ENCODE peak calls at places on chromosome 22, in nine cellular contexts. One of them, this sample, is unnamed.

GRCh38 chr22:41913040-41913719 is 1.7 kb downstream of the SHISA8 start:
- DNase-seq in tibial artery: no peak
- DNase-seq in transverse colon: no peak
- DNase-seq in astrocyte: no peak
- DNase-seq in thoracic aorta: no peak
- DNase-seq in mesenchymal stem cell: no peak
- DNase-seq in cardiac muscle cell: no peak
- DNase-seq in left ventricle myocardium inferior: no peak
- DNase-seq in AG04449: no peak
- DNase-seq in this sample: no peak

GRCh38 chr22:21837184-21837979 is 30.1 kb downstream of the MAPK1 start:
- DNase-seq in tibial artery: no peak
- DNase-seq in astrocyte: peak; percentile 94
- DNase-seq in transverse colon: no peak
- DNase-seq in cardiac muscle cell: peak; percentile 62
- DNase-seq in mesenchymal stem cell: peak; percentile 90
- DNase-seq in thoracic aorta: no peak
- DNase-seq in AG04449: peak; percentile 54
- DNase-seq in left ventricle myocardium inferior: no peak
- DNase-seq in this sample: no peak

GRCh38 chr22:39932918-39933649 is 27.1 kb upstream of the TMA7B start:
- DNase-seq in thoracic aorta: no peak
- DNase-seq in cardiac muscle cell: peak; percentile 33
- DNase-seq in left ventricle myocardium inferior: no peak
- DNase-seq in AG04449: no peak
- DNase-seq in transverse colon: peak; percentile 61
- DNase-seq in astrocyte: no peak
- DNase-seq in tibial artery: no peak
- DNase-seq in mesenchymal stem cell: peak; percentile 35
- DNase-seq in this sample: no peak

GRCh38 chr22:37186228-37186996 is 1.6 kb downstream of the C1QTNF6 start:
- DNase-seq in mesenchymal stem cell: peak; percentile 88
- DNase-seq in astrocyte: peak; percentile 82
- DNase-seq in thoracic aorta: no peak
- DNase-seq in AG04449: no peak
- DNase-seq in tibial artery: no peak
- DNase-seq in left ventricle myocardium inferior: peak; percentile 11
- DNase-seq in transverse colon: no peak
- DNase-seq in cardiac muscle cell: peak; percentile 69
- DNase-seq in this sample: no peak

GRCh38 chr22:23282986-23283385 is 102.7 kb downstream of the BCR start:
- DNase-seq in transverse colon: no peak
- DNase-seq in thoracic aorta: no peak
- DNase-seq in tibial artery: no peak
- DNase-seq in cardiac muscle cell: no peak
- DNase-seq in left ventricle myocardium inferior: no peak
- DNase-seq in AG04449: no peak
- DNase-seq in astrocyte: no peak
- DNase-seq in mesenchymal stem cell: no peak
- DNase-seq in this sample: no peak

GRCh38 chr22:23533771-23534191 is 46.3 kb downstream of the IGLL1 start:
- DNase-seq in mesenchymal stem cell: no peak
- DNase-seq in cardiac muscle cell: no peak
- DNase-seq in AG04449: no peak
- DNase-seq in astrocyte: no peak
- DNase-seq in transverse colon: no peak
- DNase-seq in left ventricle myocardium inferior: no peak
- DNase-seq in tibial artery: peak; percentile 5
- DNase-seq in thoracic aorta: no peak
- DNase-seq in this sample: no peak

GRCh38 chr22:42340150-42340549 is 69.7 kb upstream of the TCF20 start:
- DNase-seq in mesenchymal stem cell: no peak
- DNase-seq in cardiac muscle cell: no peak
- DNase-seq in transverse colon: no peak
- DNase-seq in astrocyte: no peak
- DNase-seq in thoracic aorta: no peak
- DNase-seq in AG04449: no peak
- DNase-seq in left ventricle myocardium inferior: no peak
- DNase-seq in tibial artery: no peak
- DNase-seq in this sample: no peak

GRCh38 chr22:44402196-44403111 is 89.7 kb upstream of the SHISAL1 start:
- DNase-seq in astrocyte: no peak
- DNase-seq in AG04449: no peak
- DNase-seq in cardiac muscle cell: no peak
- DNase-seq in mesenchymal stem cell: no peak
- DNase-seq in tibial artery: peak; percentile 15
- DNase-seq in transverse colon: no peak
- DNase-seq in left ventricle myocardium inferior: peak; percentile 4
- DNase-seq in thoracic aorta: no peak
- DNase-seq in this sample: peak; percentile 60

GRCh38 chr22:20031732-20032406 is 11.0 kb downstream of the TANGO2 start:
- DNase-seq in transverse colon: peak; percentile 61
- DNase-seq in astrocyte: no peak
- DNase-seq in cardiac muscle cell: no peak
- DNase-seq in left ventricle myocardium inferior: no peak
- DNase-seq in tibial artery: no peak
- DNase-seq in thoracic aorta: no peak
- DNase-seq in AG04449: no peak
- DNase-seq in mesenchymal stem cell: no peak
- DNase-seq in this sample: no peak

GRCh38 chr22:28105988-28106387 is 186.9 kb upstream of the PITPNB start:
- DNase-seq in transverse colon: no peak
- DNase-seq in tibial artery: no peak
- DNase-seq in AG04449: no peak
- DNase-seq in left ventricle myocardium inferior: no peak
- DNase-seq in astrocyte: no peak
- DNase-seq in cardiac muscle cell: no peak
- DNase-seq in mesenchymal stem cell: no peak
- DNase-seq in thoracic aorta: no peak
- DNase-seq in this sample: no peak

GRCh38 chr22:42299586-42300285 is 29.3 kb upstream of the TCF20 start:
- DNase-seq in transverse colon: peak; percentile 48
- DNase-seq in cardiac muscle cell: peak; percentile 52
- DNase-seq in tibial artery: peak; percentile 31
- DNase-seq in left ventricle myocardium inferior: peak; percentile 48
- DNase-seq in astrocyte: no peak
- DNase-seq in mesenchymal stem cell: no peak
- DNase-seq in thoracic aorta: no peak
- DNase-seq in AG04449: no peak
- DNase-seq in this sample: no peak

GRCh38 chr22:49817359-49817758 is 10.3 kb downstream of the BRD1 start:
- DNase-seq in mesenchymal stem cell: no peak
- DNase-seq in transverse colon: no peak
- DNase-seq in AG04449: no peak
- DNase-seq in thoracic aorta: no peak
- DNase-seq in cardiac muscle cell: no peak
- DNase-seq in astrocyte: no peak
- DNase-seq in tibial artery: no peak
- DNase-seq in left ventricle myocardium inferior: no peak
- DNase-seq in this sample: no peak

GRCh38 chr22:32325416-32325801 is 32.3 kb upstream of the RFPL3 start:
- DNase-seq in left ventricle myocardium inferior: no peak
- DNase-seq in transverse colon: no peak
- DNase-seq in astrocyte: no peak
- DNase-seq in cardiac muscle cell: peak; percentile 13
- DNase-seq in thoracic aorta: no peak
- DNase-seq in AG04449: no peak
- DNase-seq in tibial artery: no peak
- DNase-seq in mesenchymal stem cell: no peak
- DNase-seq in this sample: peak; percentile 59

GRCh38 chr22:21937821-21938070 is 14.9 kb downstream of the PPM1F start:
- DNase-seq in mesenchymal stem cell: no peak
- DNase-seq in tibial artery: no peak
- DNase-seq in astrocyte: peak; percentile 84
- DNase-seq in cardiac muscle cell: no peak
- DNase-seq in transverse colon: no peak
- DNase-seq in thoracic aorta: no peak
- DNase-seq in AG04449: peak; percentile 79
- DNase-seq in left ventricle myocardium inferior: peak; percentile 64
- DNase-seq in this sample: peak; percentile 89

GRCh38 chr22:37472418-37473006 is 13.7 kb downstream of the MFNG start:
- DNase-seq in left ventricle myocardium inferior: no peak
- DNase-seq in AG04449: no peak
- DNase-seq in cardiac muscle cell: peak; percentile 57
- DNase-seq in transverse colon: peak; percentile 59
- DNase-seq in tibial artery: no peak
- DNase-seq in thoracic aorta: no peak
- DNase-seq in mesenchymal stem cell: peak; percentile 36
- DNase-seq in astrocyte: no peak
- DNase-seq in this sample: no peak

GRCh38 chr22:26185190-26185589 is 15.9 kb downstream of the SEZ6L start:
- DNase-seq in transverse colon: no peak
- DNase-seq in tibial artery: no peak
- DNase-seq in cardiac muscle cell: no peak
- DNase-seq in thoracic aorta: no peak
- DNase-seq in AG04449: no peak
- DNase-seq in mesenchymal stem cell: no peak
- DNase-seq in astrocyte: no peak
- DNase-seq in left ventricle myocardium inferior: no peak
- DNase-seq in this sample: no peak

GRCh38 chr22:43289976-43290663 is 53.1 kb downstream of the SCUBE1 start:
- DNase-seq in tibial artery: peak; percentile 62
- DNase-seq in AG04449: no peak
- DNase-seq in left ventricle myocardium inferior: peak; percentile 57
- DNase-seq in astrocyte: no peak
- DNase-seq in thoracic aorta: no peak
- DNase-seq in cardiac muscle cell: no peak
- DNase-seq in mesenchymal stem cell: peak; percentile 56
- DNase-seq in transverse colon: no peak
- DNase-seq in this sample: no peak

GRCh38 chr22:27212617-27213177 is 555.3 kb downstream of the MIAT start:
- DNase-seq in cardiac muscle cell: peak; percentile 60
- DNase-seq in AG04449: peak; percentile 99
- DNase-seq in thoracic aorta: peak; percentile 79
- DNase-seq in left ventricle myocardium inferior: peak; percentile 33
- DNase-seq in transverse colon: peak; percentile 69
- DNase-seq in astrocyte: peak; percentile 100
- DNase-seq in mesenchymal stem cell: peak; percentile 100
- DNase-seq in tibial artery: peak; percentile 95
- DNase-seq in this sample: peak; percentile 91

GRCh38 chr22:17540481-17540880 is 22.8 kb upstream of the SLC25A18 start:
- DNase-seq in transverse colon: no peak
- DNase-seq in AG04449: no peak
- DNase-seq in mesenchymal stem cell: no peak
- DNase-seq in thoracic aorta: no peak
- DNase-seq in tibial artery: no peak
- DNase-seq in cardiac muscle cell: no peak
- DNase-seq in astrocyte: no peak
- DNase-seq in left ventricle myocardium inferior: no peak
- DNase-seq in this sample: no peak
- H3K4me3 ChIP-seq in transverse colon: no peak overlapping the region
- H3K4me3 ChIP-seq in AG04449: no peak overlapping the region
- H3K4me3 ChIP-seq in mesenchymal stem cell: no peak overlapping the region
- H3K4me3 ChIP-seq in thoracic aorta: no peak overlapping the region
- H3K4me3 ChIP-seq in tibial artery: no peak overlapping the region
- H3K4me3 ChIP-seq in cardiac muscle cell: no peak overlapping the region
- H3K4me3 ChIP-seq in astrocyte: no peak overlapping the region
- H3K4me3 ChIP-seq in left ventricle myocardium inferior: no peak overlapping the region
- H3K4me3 ChIP-seq in this sample: no peak overlapping the region

GRCh38 chr22:46418827-46419226 is 83.3 kb downstream of the TRMU start:
- DNase-seq in cardiac muscle cell: no peak
- DNase-seq in tibial artery: no peak
- DNase-seq in astrocyte: no peak
- DNase-seq in mesenchymal stem cell: no peak
- DNase-seq in left ventricle myocardium inferior: no peak
- DNase-seq in AG04449: no peak
- DNase-seq in transverse colon: no peak
- DNase-seq in thoracic aorta: no peak
- DNase-seq in this sample: no peak

GRCh38 chr22:46415816-46416536 is 80.5 kb downstream of the TRMU start:
- DNase-seq in astrocyte: peak; percentile 95
- DNase-seq in AG04449: no peak
- DNase-seq in tibial artery: no peak
- DNase-seq in left ventricle myocardium inferior: no peak
- DNase-seq in mesenchymal stem cell: no peak
- DNase-seq in cardiac muscle cell: no peak
- DNase-seq in thoracic aorta: no peak
- DNase-seq in transverse colon: no peak
- DNase-seq in this sample: no peak

GRCh38 chr22:46417769-46418168 is 82.3 kb downstream of the TRMU start:
- DNase-seq in transverse colon: no peak
- DNase-seq in cardiac muscle cell: peak; percentile 79
- DNase-seq in astrocyte: no peak
- DNase-seq in mesenchymal stem cell: no peak
- DNase-seq in thoracic aorta: no peak
- DNase-seq in tibial artery: no peak
- DNase-seq in left ventricle myocardium inferior: no peak
- DNase-seq in AG04449: no peak
- DNase-seq in this sample: no peak

GRCh38 chr22:46416537-46417267 is 81.2 kb downstream of the TRMU start:
- DNase-seq in transverse colon: no peak
- DNase-seq in left ventricle myocardium inferior: no peak
- DNase-seq in AG04449: no peak
- DNase-seq in thoracic aorta: no peak
- DNase-seq in cardiac muscle cell: peak; percentile 11
- DNase-seq in mesenchymal stem cell: no peak
- DNase-seq in astrocyte: peak; percentile 97
- DNase-seq in tibial artery: no peak
- DNase-seq in this sample: no peak

DNA sequence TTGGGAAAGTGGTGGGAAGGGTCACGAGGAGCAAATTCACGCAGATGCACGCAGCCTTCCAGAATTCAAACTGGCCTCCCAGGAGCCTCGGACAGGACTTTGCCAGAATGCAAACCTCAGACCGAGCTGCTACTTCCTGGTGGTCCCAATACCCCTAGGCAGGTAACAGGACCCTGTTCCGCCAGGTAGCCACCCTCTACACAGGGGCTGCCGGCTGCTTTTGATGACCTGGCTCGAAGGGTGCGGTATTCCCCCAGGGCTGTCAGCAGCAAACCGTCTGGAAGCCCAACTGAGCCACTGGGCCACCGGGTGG is 81.7 kb downstream of the TRMU start:
- DNase-seq in tibial artery: no peak
- DNase-seq in transverse colon: no peak
- DNase-seq in thoracic aorta: no peak
- DNase-seq in left ventricle myocardium inferior: no peak
- DNase-seq in AG04449: no peak
- DNase-seq in mesenchymal stem cell: no peak
- DNase-seq in cardiac muscle cell: no peak
- DNase-seq in astrocyte: no peak
- DNase-seq in this sample: no peak
- H3K4me3 ChIP-seq in tibial artery: no peak overlapping the region
- H3K4me3 ChIP-seq in transverse colon: no peak overlapping the region
- H3K4me3 ChIP-seq in thoracic aorta: no peak overlapping the region
- H3K4me3 ChIP-seq in left ventricle myocardium inferior: no peak overlapping the region
- H3K4me3 ChIP-seq in AG04449: no peak overlapping the region
- H3K4me3 ChIP-seq in mesenchymal stem cell: no peak overlapping the region
- H3K4me3 ChIP-seq in cardiac muscle cell: no peak overlapping the region
- H3K4me3 ChIP-seq in astrocyte: no peak overlapping the region
- H3K4me3 ChIP-seq in this sample: no peak overlapping the region

GRCh38 chr22:35894937-35895708 is 133.5 kb downstream of the RBFOX2 start:
- DNase-seq in tibial artery: peak; percentile 47
- DNase-seq in astrocyte: peak; percentile 68
- DNase-seq in AG04449: peak; percentile 62
- DNase-seq in left ventricle myocardium inferior: no peak
- DNase-seq in mesenchymal stem cell: peak; percentile 85
- DNase-seq in thoracic aorta: peak; percentile 34
- DNase-seq in cardiac muscle cell: peak; percentile 78
- DNase-seq in transverse colon: peak; percentile 12
- DNase-seq in this sample: no peak
- H3K4me3 ChIP-seq in tibial artery: peak overlapping the region; percentile 55
- H3K4me3 ChIP-seq in astrocyte: no peak overlapping the region
- H3K4me3 ChIP-seq in AG04449: no peak overlapping the region
- H3K4me3 ChIP-seq in left ventricle myocardium inferior: peak overlapping the region; percentile 65
- H3K4me3 ChIP-seq in mesenchymal stem cell: peak overlapping the region; percentile 64
- H3K4me3 ChIP-seq in thoracic aorta: peak overlapping the region; percentile 76
- H3K4me3 ChIP-seq in cardiac muscle cell: peak overlapping the region; percentile 28
- H3K4me3 ChIP-seq in transverse colon: peak overlapping the region; percentile 29
- H3K4me3 ChIP-seq in this sample: peak overlapping the region; percentile 70

GRCh38 chr22:47553436-47553835 is 791.0 kb downstream of the TBC1D22A start:
- DNase-seq in mesenchymal stem cell: no peak
- DNase-seq in left ventricle myocardium inferior: no peak
- DNase-seq in tibial artery: no peak
- DNase-seq in astrocyte: no peak
- DNase-seq in cardiac muscle cell: no peak
- DNase-seq in thoracic aorta: no peak
- DNase-seq in AG04449: no peak
- DNase-seq in transverse colon: no peak
- DNase-seq in this sample: peak; percentile 24
- H3K4me3 ChIP-seq in mesenchymal stem cell: no peak overlapping the region
- H3K4me3 ChIP-seq in left ventricle myocardium inferior: no peak overlapping the region
- H3K4me3 ChIP-seq in tibial artery: no peak overlapping the region
- H3K4me3 ChIP-seq in astrocyte: no peak overlapping the region
- H3K4me3 ChIP-seq in cardiac muscle cell: no peak overlapping the region
- H3K4me3 ChIP-seq in thoracic aorta: no peak overlapping the region
- H3K4me3 ChIP-seq in AG04449: no peak overlapping the region
- H3K4me3 ChIP-seq in transverse colon: no peak overlapping the region
- H3K4me3 ChIP-seq in this sample: no peak overlapping the region

This sample was measured in coronary artery.